ENCODE peak calls at places on chromosomes 16 and 17, in ten cellular contexts. T is globus pallidus; P is T-cell; O is activated gamma-delta T cell treated with anti-CD3 and anti-CD28 coated beads, Interleukin-2, amount 50 U/mL, for 16 hours; L is hepatic stellate cell; D is neural progenitor cell; H is RWPE1; S is Kasumi-1; Y is H54; X is SW480. M is an unnamed sample.
A peak's percentile ranks its signal among the peaks of the same experiment; 100 is the strongest.

GRCh38 chr16:14028207-14028606 is 42.9 kb upstream of the MRTFB start:
- DNase-seq in T (no peak), P (no peak), O (no peak), L (no peak), D (no peak), H (no peak), S (no peak), Y (no peak), X (no peak), M (no peak)

GRCh38 chr16:35506018-35506897 is 2046.8 kb downstream of the TP53TG3F start:
- DNase-seq in T (no peak), P (no peak), O (no peak), L (no peak), D (no peak), H (no peak), S (no peak), Y (no peak), X (no peak), M (no peak)

GRCh38 chr17:879546-879945 is 97.4 kb downstream of the MRM3 start:
- DNase-seq in T (no peak), P (peak; percentile 69), O (peak; percentile 10), L (peak; percentile 49), D (peak; percentile 93), H (peak; percentile 88), S (peak; percentile 22), Y (peak; percentile 57), X (peak; percentile 89), M (peak; percentile 62)

GRCh38 chr16:46549477-46549876 is 71.7 kb downstream of the SHCBP1 start:
- DNase-seq in T (no peak), P (no peak), O (no peak), L (no peak), D (no peak), H (no peak), S (no peak), Y (no peak), X (no peak), M (no peak)

GRCh38 chr17:50209472-50210248 is 8.2 kb upstream of the COL1A1 start:
- DNase-seq in T (no peak), P (no peak), O (no peak), L (peak; percentile 94), D (peak; percentile 70), H (no peak), S (no peak), Y (peak; percentile 49), X (peak; percentile 69), M (no peak)

GRCh38 chr16:4200781-4201137 is 41.1 kb downstream of the SRL start:
- DNase-seq in T (no peak), P (no peak), O (no peak), L (peak; percentile 59), D (no peak), H (no peak), S (no peak), Y (no peak), X (no peak), M (no peak)

GRCh38 chr16:54273566-54273965 is 13.0 kb downstream of the IRX3 start:
- DNase-seq in T (no peak), P (no peak), O (no peak), L (no peak), D (no peak), H (no peak), S (no peak), Y (no peak), X (no peak), M (no peak)

GRCh38 chr16:69741951-69742904 is 12.5 kb downstream of the NOB1 start:
- DNase-seq in T (no peak), P (no peak), O (no peak), L (no peak), D (no peak), H (no peak), S (no peak), Y (no peak), X (no peak), M (no peak)

GRCh38 chr17:70535986-70536385 is 366.7 kb downstream of the KCNJ2 start:
- DNase-seq in T (no peak), P (no peak), O (no peak), L (no peak), D (no peak), H (no peak), S (no peak), Y (no peak), X (no peak), M (no peak)

GRCh38 chr16:69266334-69267063 is 44.7 kb upstream of the VPS4A start:
- DNase-seq in T (no peak), P (no peak), O (no peak), L (no peak), D (no peak), H (no peak), S (no peak), Y (no peak), X (no peak), M (no peak)

GRCh38 chr17:75191584-75191983 is 8.8 kb upstream of the SUMO2 start:
- DNase-seq in T (no peak), P (no peak), O (no peak), L (no peak), D (no peak), H (no peak), S (no peak), Y (no peak), X (no peak), M (no peak)

GRCh38 chr16:35176449-35176848 is 1717.0 kb downstream of the TP53TG3F start:
- DNase-seq in T (no peak), P (no peak), O (no peak), L (no peak), D (no peak), H (no peak), S (no peak), Y (no peak), X (no peak), M (no peak)

GRCh38 chr16:57299009-57299718 is 14.7 kb upstream of the PLLP start:
- DNase-seq in T (no peak), P (no peak), O (no peak), L (peak; percentile 65), D (no peak), H (peak; percentile 80), S (peak; percentile 78), Y (peak; percentile 40), X (no peak), M (no peak)